ENCODE peak calls at places on chromosomes 5 and 9, in ten cellular contexts. One of them, this sample, is unnamed.
A peak's percentile ranks its signal among the peaks of the same experiment; 100 is the strongest.

GRCh38 chr9:112858005-112858404 is 32.7 kb downstream of the SLC46A2 start:
- DNase-seq in uterus: no peak
- DNase-seq in HepG2: no peak
- DNase-seq in body of pancreas: no peak
- DNase-seq in stomach: no peak
- DNase-seq in A549: no peak
- DNase-seq in ovary: no peak
- DNase-seq in HCT116: no peak
- DNase-seq in suprapubic skin: no peak
- DNase-seq in Peyer's patch: no peak
- DNase-seq in this sample: no peak

GRCh38 chr9:132806723-132807421 is 71.2 kb downstream of the AK8 start:
- DNase-seq in uterus: no peak
- DNase-seq in HepG2: no peak
- DNase-seq in body of pancreas: no peak
- DNase-seq in stomach: no peak
- DNase-seq in A549: no peak
- DNase-seq in ovary: no peak
- DNase-seq in HCT116: no peak
- DNase-seq in suprapubic skin: no peak
- DNase-seq in Peyer's patch: no peak
- DNase-seq in this sample: no peak

GRCh38 chr9:135410831-135411473 is 68.6 kb upstream of the PPP1R26 start:
- DNase-seq in uterus: no peak
- DNase-seq in HepG2: peak; percentile 7
- DNase-seq in body of pancreas: no peak
- DNase-seq in stomach: no peak
- DNase-seq in A549: no peak
- DNase-seq in ovary: no peak
- DNase-seq in HCT116: no peak
- DNase-seq in suprapubic skin: no peak
- DNase-seq in Peyer's patch: no peak
- DNase-seq in this sample: no peak

GRCh38 chr9:75109210-75109839 is 21.0 kb downstream of the OSTF1 start:
- DNase-seq in uterus: no peak
- DNase-seq in HepG2: no peak
- DNase-seq in body of pancreas: no peak
- DNase-seq in stomach: no peak
- DNase-seq in A549: no peak
- DNase-seq in ovary: no peak
- DNase-seq in HCT116: no peak
- DNase-seq in suprapubic skin: no peak
- DNase-seq in Peyer's patch: no peak
- DNase-seq in this sample: no peak

GRCh38 chr5:54362992-54363630 is 52.7 kb upstream of the ARL15 start:
- DNase-seq in uterus: no peak
- DNase-seq in HepG2: no peak
- DNase-seq in body of pancreas: no peak
- DNase-seq in stomach: no peak
- DNase-seq in A549: no peak
- DNase-seq in ovary: no peak
- DNase-seq in HCT116: no peak
- DNase-seq in suprapubic skin: no peak
- DNase-seq in Peyer's patch: no peak
- DNase-seq in this sample: no peak

GRCh38 chr5:54184797-54185196 is 125.6 kb downstream of the ARL15 start:
- DNase-seq in uterus: no peak
- DNase-seq in HepG2: no peak
- DNase-seq in body of pancreas: no peak
- DNase-seq in stomach: no peak
- DNase-seq in A549: no peak
- DNase-seq in ovary: no peak
- DNase-seq in HCT116: no peak
- DNase-seq in suprapubic skin: no peak
- DNase-seq in Peyer's patch: no peak
- DNase-seq in this sample: no peak

GRCh38 chr5:59416441-59416840 is 477.1 kb downstream of the PDE4D start:
- DNase-seq in uterus: no peak
- DNase-seq in HepG2: peak; percentile 3
- DNase-seq in body of pancreas: no peak
- DNase-seq in stomach: no peak
- DNase-seq in A549: peak; percentile 9
- DNase-seq in ovary: no peak
- DNase-seq in HCT116: no peak
- DNase-seq in suprapubic skin: no peak
- DNase-seq in Peyer's patch: no peak
- DNase-seq in this sample: no peak

GRCh38 chr9:114000063-114000454 is 78.0 kb downstream of the AMBP start:
- DNase-seq in uterus: peak; percentile 6
- DNase-seq in HepG2: no peak
- DNase-seq in body of pancreas: no peak
- DNase-seq in stomach: peak; percentile 9
- DNase-seq in A549: no peak
- DNase-seq in ovary: peak; percentile 5
- DNase-seq in HCT116: no peak
- DNase-seq in suprapubic skin: peak; percentile 9
- DNase-seq in Peyer's patch: peak; percentile 27
- DNase-seq in this sample: no peak

GRCh38 chr5:135593141-135593540 is 14.3 kb upstream of the CXCL14 start:
- DNase-seq in uterus: no peak
- DNase-seq in HepG2: no peak
- DNase-seq in body of pancreas: no peak
- DNase-seq in stomach: no peak
- DNase-seq in A549: no peak
- DNase-seq in ovary: no peak
- DNase-seq in HCT116: no peak
- DNase-seq in suprapubic skin: no peak
- DNase-seq in Peyer's patch: no peak
- DNase-seq in this sample: no peak

GRCh38 chr5:78449103-78449502 is 88.7 kb downstream of the SCAMP1 start:
- DNase-seq in uterus: no peak
- DNase-seq in HepG2: no peak
- DNase-seq in body of pancreas: no peak
- DNase-seq in stomach: no peak
- DNase-seq in A549: no peak
- DNase-seq in ovary: no peak
- DNase-seq in HCT116: no peak
- DNase-seq in suprapubic skin: no peak
- DNase-seq in Peyer's patch: no peak
- DNase-seq in this sample: no peak

GRCh38 chr5:142871880-142872200 is 101.7 kb downstream of the ARHGAP26 start:
- DNase-seq in uterus: no peak
- DNase-seq in HepG2: no peak
- DNase-seq in body of pancreas: no peak
- DNase-seq in stomach: no peak
- DNase-seq in A549: no peak
- DNase-seq in ovary: peak; percentile 18
- DNase-seq in HCT116: no peak
- DNase-seq in suprapubic skin: no peak
- DNase-seq in Peyer's patch: no peak
- DNase-seq in this sample: no peak

GRCh38 chr5:122295138-122295537 is 16.9 kb upstream of the SNCAIP start:
- DNase-seq in uterus: no peak
- DNase-seq in HepG2: peak; percentile 11
- DNase-seq in body of pancreas: no peak
- DNase-seq in stomach: no peak
- DNase-seq in A549: no peak
- DNase-seq in ovary: no peak
- DNase-seq in HCT116: peak; percentile 18
- DNase-seq in suprapubic skin: no peak
- DNase-seq in Peyer's patch: no peak
- DNase-seq in this sample: no peak

GRCh38 chr5:172005708-172006377 is 595 bp downstream of the FBXW11 start:
- DNase-seq in uterus: peak; percentile 49
- DNase-seq in HepG2: peak; percentile 16
- DNase-seq in body of pancreas: peak; percentile 37
- DNase-seq in stomach: peak; percentile 38
- DNase-seq in A549: peak; percentile 28
- DNase-seq in ovary: peak; percentile 34
- DNase-seq in HCT116: no peak
- DNase-seq in suprapubic skin: peak; percentile 65
- DNase-seq in Peyer's patch: peak; percentile 55
- DNase-seq in this sample: no peak

DNA sequence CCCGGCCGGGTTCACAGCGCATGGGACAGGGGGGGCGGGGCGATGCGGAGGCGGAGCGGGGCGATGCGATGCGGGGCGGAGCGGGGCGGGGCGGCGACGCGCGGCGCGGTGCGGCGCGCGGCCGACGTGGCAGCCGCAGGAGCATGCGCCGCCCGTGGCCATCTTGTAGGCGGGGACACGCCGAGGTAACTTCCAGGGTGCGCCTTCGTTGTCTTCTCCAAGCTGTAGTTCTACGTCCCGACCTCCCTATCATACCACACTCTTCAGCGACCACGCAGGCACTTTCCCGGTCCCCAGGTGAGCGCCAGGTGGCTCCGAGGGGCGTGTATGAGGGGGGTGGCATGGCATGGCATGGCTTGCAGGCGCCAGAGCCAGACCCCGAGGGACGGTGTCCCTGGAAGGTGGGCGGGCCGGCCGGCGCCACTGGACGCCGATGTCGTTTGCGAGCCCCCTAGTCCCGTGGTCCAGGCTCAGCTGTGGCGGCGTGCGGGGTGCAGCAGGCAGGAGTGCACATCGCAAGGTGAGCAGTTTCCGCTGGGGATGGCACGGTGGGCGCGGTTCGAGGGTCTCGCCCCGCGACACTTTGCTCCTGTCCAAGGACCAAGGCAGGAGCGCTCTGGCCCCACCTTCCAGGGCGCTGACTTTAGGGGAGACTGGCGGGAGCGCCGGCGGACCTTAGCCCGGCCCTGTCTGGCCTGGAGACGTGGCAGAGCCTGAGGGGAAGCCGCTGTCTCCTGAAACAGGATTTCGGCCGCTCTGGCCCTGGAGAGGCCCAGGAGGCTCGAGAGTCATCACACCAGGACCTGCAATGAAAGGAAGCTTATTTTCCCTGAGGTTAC is at the start of gene PRRC1:
- DNase-seq in uterus: peak; percentile 70
- DNase-seq in HepG2: peak; percentile 64
- DNase-seq in body of pancreas: peak; percentile 84
- DNase-seq in stomach: peak; percentile 84
- DNase-seq in A549: peak; percentile 64
- DNase-seq in ovary: peak; percentile 72
- DNase-seq in HCT116: peak; percentile 59
- DNase-seq in suprapubic skin: peak; percentile 83
- DNase-seq in Peyer's patch: peak; percentile 91
- DNase-seq in this sample: peak; percentile 73
- TF ChIP-seq POLR2A in uterus: peak; percentile 41
- TF ChIP-seq POLR2A in HepG2: peak; percentile 88
- TF ChIP-seq POLR2A in body of pancreas: peak; percentile 81
- TF ChIP-seq POLR2A in stomach: no peak
- TF ChIP-seq POLR2A in A549: peak; percentile 94
- TF ChIP-seq POLR2A in ovary: peak; percentile 40
- TF ChIP-seq POLR2A in HCT116: peak; percentile 55
- TF ChIP-seq POLR2A in suprapubic skin: no peak
- TF ChIP-seq POLR2A in Peyer's patch: peak; percentile 69
- TF ChIP-seq POLR2A in this sample: peak; percentile 91

DNA sequence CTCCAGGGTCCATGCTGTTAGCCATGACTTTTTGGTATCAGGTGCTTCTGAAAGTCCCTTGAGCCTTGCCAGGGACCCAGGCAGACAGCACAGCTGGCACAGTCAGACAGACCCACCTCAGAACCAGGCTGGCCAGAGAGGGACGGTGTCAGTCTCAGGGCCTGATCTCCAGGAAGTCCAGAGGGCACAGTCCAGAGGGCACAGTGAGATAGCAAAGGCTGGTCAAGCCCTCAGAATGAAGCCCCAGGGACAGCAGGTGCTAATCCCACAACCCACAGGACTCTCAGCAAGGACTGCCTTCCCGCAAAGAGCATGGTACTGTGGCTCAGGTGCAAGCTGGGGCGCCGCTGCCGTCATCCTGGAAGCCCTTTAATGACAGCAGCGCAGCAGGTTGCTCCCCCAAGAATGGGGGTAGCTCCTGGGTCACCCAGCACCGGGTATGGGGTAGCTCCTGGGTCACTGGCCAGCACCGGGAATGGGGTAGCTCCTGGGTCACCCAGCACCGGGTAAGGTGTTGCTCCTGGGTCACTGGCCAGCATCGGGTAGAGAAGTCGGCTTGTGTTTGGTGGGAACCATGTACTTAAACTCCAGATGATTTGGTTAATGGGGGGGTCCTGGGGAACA is 105.6 kb upstream of the PHYKPL start:
- DNase-seq in uterus: no peak
- DNase-seq in HepG2: no peak
- DNase-seq in body of pancreas: no peak
- DNase-seq in stomach: no peak
- DNase-seq in A549: no peak
- DNase-seq in ovary: no peak
- DNase-seq in HCT116: no peak
- DNase-seq in suprapubic skin: peak; percentile 50
- DNase-seq in Peyer's patch: no peak
- DNase-seq in this sample: no peak
- TF ChIP-seq POLR2A in uterus: no peak
- TF ChIP-seq POLR2A in HepG2: no peak
- TF ChIP-seq POLR2A in body of pancreas: no peak
- TF ChIP-seq POLR2A in stomach: no peak
- TF ChIP-seq POLR2A in A549: no peak
- TF ChIP-seq POLR2A in ovary: no peak
- TF ChIP-seq POLR2A in HCT116: no peak
- TF ChIP-seq POLR2A in suprapubic skin: no peak
- TF ChIP-seq POLR2A in Peyer's patch: no peak
- TF ChIP-seq POLR2A in this sample: no peak

GRCh38 chr5:168135897-168136296 is 155.5 kb upstream of the WWC1 start:
- DNase-seq in uterus: no peak
- DNase-seq in HepG2: no peak
- DNase-seq in body of pancreas: no peak
- DNase-seq in stomach: no peak
- DNase-seq in A549: no peak
- DNase-seq in ovary: no peak
- DNase-seq in HCT116: no peak
- DNase-seq in suprapubic skin: no peak
- DNase-seq in Peyer's patch: no peak
- DNase-seq in this sample: no peak
- TF ChIP-seq POLR2A in uterus: no peak
- TF ChIP-seq POLR2A in HepG2: no peak
- TF ChIP-seq POLR2A in body of pancreas: no peak
- TF ChIP-seq POLR2A in stomach: no peak
- TF ChIP-seq POLR2A in A549: no peak
- TF ChIP-seq POLR2A in ovary: no peak
- TF ChIP-seq POLR2A in HCT116: no peak
- TF ChIP-seq POLR2A in suprapubic skin: no peak
- TF ChIP-seq POLR2A in Peyer's patch: no peak
- TF ChIP-seq POLR2A in this sample: no peak

GRCh38 chr9:128786681-128787582 is at the start of gene TBC1D13:
- DNase-seq in uterus: peak; percentile 88
- DNase-seq in HepG2: peak; percentile 75
- DNase-seq in body of pancreas: peak; percentile 86
- DNase-seq in stomach: peak; percentile 93
- DNase-seq in A549: peak; percentile 94
- DNase-seq in ovary: peak; percentile 85
- DNase-seq in HCT116: peak; percentile 44
- DNase-seq in suprapubic skin: peak; percentile 95
- DNase-seq in Peyer's patch: peak; percentile 96
- DNase-seq in this sample: peak; percentile 95
- TF ChIP-seq POLR2A in uterus: peak; percentile 53
- TF ChIP-seq POLR2A in HepG2: no peak
- TF ChIP-seq POLR2A in body of pancreas: peak; percentile 70
- TF ChIP-seq POLR2A in stomach: no peak
- TF ChIP-seq POLR2A in A549: peak; percentile 69
- TF ChIP-seq POLR2A in ovary: peak; percentile 59
- TF ChIP-seq POLR2A in HCT116: no peak
- TF ChIP-seq POLR2A in suprapubic skin: no peak
- TF ChIP-seq POLR2A in Peyer's patch: peak; percentile 60
- TF ChIP-seq POLR2A in this sample: peak; percentile 80

This sample was measured in H54.